ENCODE peak calls at places on chromosomes 2 and 18, in seven cellular contexts. I, E, V, C, W, K and R are unnamed samples.

GRCh38 chr18:13003466-13003896 is 12.3 kb downstream of the CEP192 start:
- DNase-seq in I (no peak), E (no peak), V (peak), C (peak), W (peak), K (peak), R (peak)

GRCh38 chr18:72181241-72181764 is 362.8 kb downstream of the CBLN2 start:
- DNase-seq in I (no peak), E (no peak), V (no peak), C (no peak), W (no peak), K (peak), R (no peak)

GRCh38 chr2:157305713-157306110 is 19.9 kb downstream of the ERMN start:
- DNase-seq in I (no peak), E (no peak), V (no peak), C (no peak), W (no peak), K (no peak), R (no peak)

GRCh38 chr2:240716130-240716798 is 24.6 kb downstream of the AQP12A start:
- DNase-seq in I (no peak), E (no peak), V (no peak), C (no peak), W (no peak), K (no peak), R (peak)

GRCh38 chr2:117523267-117523666 is 291.2 kb upstream of the DDX18 start:
- DNase-seq in I (no peak), E (no peak), V (no peak), C (peak), W (no peak), K (no peak), R (no peak)

GRCh38 chr2:106163948-106164580 is 30.0 kb downstream of the UXS1 start:
- DNase-seq in I (no peak), E (no peak), V (no peak), C (no peak), W (no peak), K (peak), R (no peak)

GRCh38 chr2:147623328-147623727 is 221.5 kb upstream of the ACVR2A start:
- DNase-seq in I (no peak), E (no peak), V (peak), C (no peak), W (peak), K (no peak), R (no peak)

GRCh38 chr2:71276311-71277158 is 49.6 kb upstream of the PAIP2B start:
- DNase-seq in I (peak), E (peak), V (peak), C (peak), W (no peak), K (peak), R (peak)

GRCh38 chr18:36652503-36652902 is 176.3 kb downstream of the TPGS2 start:
- DNase-seq in I (no peak), E (no peak), V (no peak), C (no peak), W (no peak), K (no peak), R (no peak)

GRCh38 chr2:206856474-206856873 is 82.8 kb upstream of the CPO start:
- DNase-seq in I (no peak), E (peak), V (no peak), C (no peak), W (peak), K (no peak), R (no peak)

GRCh38 chr2:46499392-46499785 is 20.0 kb downstream of the TMEM247 start:
- DNase-seq in I (no peak), E (no peak), V (no peak), C (no peak), W (no peak), K (no peak), R (no peak)